ENCODE peak calls at places on chromosomes 13 and 19, in seven cellular contexts. N, I, R, U, F, W and T are unnamed samples.

GRCh38 chr13:97191143-97191542 is 31.0 kb upstream of the MBNL2 start:
- DNase-seq in N (no peak), I (no peak), R (no peak), U (no peak), F (no peak), W (no peak), T (no peak)

GRCh38 chr19:16894080-16894479 is 5.3 kb downstream of the F2RL3 start:
- DNase-seq in N (no peak), I (no peak), R (no peak), U (no peak), F (no peak), W (no peak), T (no peak)

GRCh38 chr13:79149210-79149609 is 256.8 kb downstream of the RBM26 start:
- DNase-seq in N (no peak), I (no peak), R (no peak), U (no peak), F (no peak), W (no peak), T (no peak)

GRCh38 chr13:109728061-109728460 is 58.3 kb downstream of the IRS2 start:
- DNase-seq in N (no peak), I (no peak), R (no peak), U (no peak), F (no peak), W (no peak), T (no peak)

GRCh38 chr19:4414800-4415251 is 12.4 kb downstream of the CHAF1A start:
- DNase-seq in N (no peak), I (no peak), R (no peak), U (no peak), F (no peak), W (peak; percentile 42), T (no peak)

GRCh38 chr13:101554420-101555125 is 102.1 kb downstream of the ITGBL1 start:
- DNase-seq in N (no peak), I (no peak), R (no peak), U (no peak), F (no peak), W (no peak), T (no peak)

GRCh38 chr13:113784645-113785024 is 25.6 kb downstream of the TMEM255B start:
- DNase-seq in N (no peak), I (no peak), R (no peak), U (no peak), F (no peak), W (no peak), T (no peak)

GRCh38 chr19:46408611-46409039 is 4.7 kb downstream of the CCDC8 start:
- DNase-seq in N (no peak), I (no peak), R (no peak), U (no peak), F (no peak), W (peak; percentile 77), T (no peak)

GRCh38 chr13:44865722-44866484 is 123.4 kb downstream of the NUFIP1 start:
- DNase-seq in N (no peak), I (no peak), R (no peak), U (no peak), F (no peak), W (no peak), T (no peak)

GRCh38 chr13:21668665-21669599 is 1.9 kb upstream of the FGF9 start:
- DNase-seq in N (no peak), I (no peak), R (peak; percentile 56), U (peak; percentile 56), F (no peak), W (no peak), T (peak; percentile 42)

GRCh38 chr13:26498524-26499208 is 58.8 kb upstream of the WASF3 start:
- DNase-seq in N (no peak), I (no peak), R (no peak), U (no peak), F (no peak), W (no peak), T (no peak)

GRCh38 chr19:29259867-29260281 is 46.9 kb upstream of the UQCRFS1 start:
- DNase-seq in N (no peak), I (no peak), R (no peak), U (no peak), F (no peak), W (no peak), T (no peak)

GRCh38 chr19:30169196-30169900 is 202.8 kb upstream of the ZNF536 start:
- DNase-seq in N (no peak), I (no peak), R (no peak), U (no peak), F (no peak), W (no peak), T (no peak)

GRCh38 chr13:61850794-61851193 is 435.1 kb upstream of the PCDH20 start:
- DNase-seq in N (no peak), I (no peak), R (no peak), U (no peak), F (no peak), W (no peak), T (no peak)

GRCh38 chr19:17376935-17377600 is at the start of gene PLVAP:
- DNase-seq in N (no peak), I (no peak), R (no peak), U (no peak), F (no peak), W (no peak), T (no peak)

GRCh38 chr13:76597868-76598267 is 288.3 kb downstream of the KCTD12 start:
- DNase-seq in N (no peak), I (no peak), R (no peak), U (no peak), F (no peak), W (no peak), T (no peak)